ENCODE peak calls at places on chromosomes 6 and 20, in four cellular contexts. E is LNCaP clone FGC, X is HL-60, U is neural progenitor cell. O is an unnamed sample.

GRCh38 chr6:9437836-9438235 is 977.0 kb downstream of the TFAP2A start:
- DNase-seq in E (no peak), U (no peak), X (no peak), O (no peak)

GRCh38 chr20:8515810-8516435 is 383.9 kb downstream of the PLCB1 start:
- DNase-seq in E (no peak), U (no peak), X (no peak), O (no peak)

GRCh38 chr6:132872923-132873322 is 58.6 kb downstream of the RPS12 start:
- DNase-seq in E (no peak), X (no peak), U (no peak), O (peak; percentile 41)

GRCh38 chr20:9363673-9364072 is 150.7 kb upstream of the LAMP5 start:
- DNase-seq in E (no peak), X (no peak), U (no peak), O (no peak)

GRCh38 chr6:73644941-73645591 is 8.7 kb downstream of the SLC17A5 start:
- DNase-seq in X (no peak), U (no peak), E (no peak), O (no peak)

GRCh38 chr6:97524846-97525245 is 241.8 kb upstream of the MMS22L start:
- DNase-seq in U (peak; percentile 76), X (no peak), E (no peak), O (no peak)

GRCh38 chr6:105014954-105015353 is 58.0 kb downstream of the LIN28B start:
- DNase-seq in X (no peak), E (no peak), U (no peak), O (no peak)

GRCh38 chr6:140977425-140977824 is 1155.3 kb upstream of the GJE1 start:
- DNase-seq in E (no peak), X (no peak), U (no peak), O (no peak)

GRCh38 chr6:27839303-27840081 is 72.7 kb downstream of the OR2B2 start:
- DNase-seq in U (peak; percentile 32), E (peak; percentile 62), X (no peak), O (no peak)

GRCh38 chr6:63537126-63537958 is 34.9 kb upstream of the LOC128125822 start:
- DNase-seq in E (no peak), X (no peak), U (no peak), O (no peak)

GRCh38 chr6:68139130-68139529 is 496.0 kb upstream of the ADGRB3 start:
- DNase-seq in E (no peak), X (no peak), U (peak; percentile 79), O (no peak)

GRCh38 chr6:5529015-5529414 is 267.7 kb downstream of the FARS2 start:
- DNase-seq in X (no peak), E (no peak), U (no peak), O (no peak)

GRCh38 chr6:147285087-147285855 is 81.1 kb downstream of the STXBP5 start:
- DNase-seq in X (peak; percentile 26), E (peak; percentile 53), U (peak; percentile 31), O (peak; percentile 44)

GRCh38 chr6:139490482-139490881 is 116.0 kb upstream of the CITED2 start:
- DNase-seq in X (peak; percentile 43), U (no peak), E (no peak), O (no peak)

GRCh38 chr6:134873500-134874388 is 76.2 kb downstream of the ALDH8A1 start:
- DNase-seq in X (no peak), U (no peak), E (no peak), O (no peak)

GRCh38 chr20:9609892-9610502 is 95.6 kb downstream of the LAMP5 start:
- DNase-seq in U (peak; percentile 85), X (peak; percentile 56), E (peak; percentile 50), O (peak; percentile 41)

GRCh38 chr6:20534906-20535305 is 649 bp downstream of the CDKAL1 start:
- DNase-seq in U (no peak), X (no peak), E (no peak), O (no peak)

GRCh38 chr20:20440473-20440872 is 72.6 kb downstream of the INSM1 start:
- DNase-seq in X (no peak), E (no peak), U (no peak), O (no peak)

GRCh38 chr6:13273931-13274706 is 54.2 kb downstream of the TBC1D7 start:
- DNase-seq in X (peak; percentile 48), U (no peak), E (no peak), O (peak; percentile 77)

GRCh38 chr20:17630806-17631195 is 51.2 kb downstream of the RRBP1 start:
- DNase-seq in E (no peak), U (no peak), X (no peak), O (no peak)

GRCh38 chr6:84575264-84575663 is 189.1 kb downstream of the TBX18 start:
- DNase-seq in U (no peak), E (no peak), X (no peak), O (no peak)

DNA sequence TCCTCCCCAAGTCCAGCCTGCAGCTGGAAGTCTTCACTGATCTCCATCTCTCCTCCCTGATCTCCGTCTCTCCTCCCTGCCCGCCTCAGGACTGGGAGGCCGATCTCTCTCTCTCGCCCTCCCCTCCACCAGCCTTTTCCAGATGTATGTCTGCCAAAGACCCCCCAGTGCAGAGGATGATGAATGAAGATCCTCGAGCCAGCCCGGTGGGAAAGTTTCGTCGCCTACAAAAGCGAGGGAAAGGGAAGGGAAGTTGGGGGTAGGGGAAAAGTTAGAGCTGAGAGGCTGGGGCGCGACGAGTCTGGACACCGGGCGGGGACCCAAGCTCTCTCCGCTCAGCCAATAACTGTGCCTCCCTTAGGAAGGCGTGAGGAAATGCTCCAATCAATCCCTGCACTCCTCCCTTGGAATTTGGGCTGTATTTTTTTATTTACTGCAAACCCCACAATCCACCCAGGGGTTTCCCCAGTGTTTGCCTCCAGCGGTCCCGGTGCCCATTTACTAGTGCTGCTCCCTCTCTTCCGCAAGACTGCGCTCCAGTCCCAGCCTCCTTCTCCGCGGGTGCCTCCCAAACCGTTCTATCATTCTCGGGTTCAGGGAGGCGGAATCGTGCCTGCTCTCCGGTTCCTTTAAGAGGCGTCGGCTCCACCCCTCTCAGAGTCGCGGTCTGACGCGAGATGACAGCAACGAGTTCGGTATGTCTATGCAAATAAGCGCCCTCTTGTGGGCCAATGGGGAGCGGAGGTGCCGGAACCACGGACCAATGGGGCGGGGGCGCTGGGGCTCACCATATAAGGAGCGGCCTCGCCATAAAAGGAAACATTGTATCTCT is at the start of gene SRF:
- DNase-seq in E (peak; percentile 96), X (peak; percentile 98), U (peak; percentile 100), O (peak; percentile 95)
- TF ChIP-seq CTCF in E (no peak), X (no peak), U (no peak), O (no peak)

DNA sequence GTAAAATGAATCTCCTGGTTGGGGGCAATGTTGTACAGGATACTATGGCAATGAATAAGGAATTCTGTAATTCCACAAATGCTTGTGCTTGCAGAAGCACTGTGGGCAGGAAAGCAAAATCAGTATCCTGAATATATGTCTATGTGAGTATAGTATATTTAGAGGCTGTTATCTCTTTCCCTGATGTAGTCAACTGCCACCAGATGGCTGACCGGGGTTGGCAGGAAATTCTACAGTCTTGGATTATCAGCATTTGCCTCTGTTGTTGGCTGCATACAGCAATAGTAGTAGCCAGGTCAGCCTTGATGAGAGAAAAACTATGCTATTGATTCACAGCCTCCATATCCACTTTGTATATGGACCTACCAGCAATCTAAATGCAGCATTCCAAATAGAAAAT is 425.1 kb upstream of the JAG1 start:
- DNase-seq in E (no peak), U (peak; percentile 11), X (no peak), O (no peak)
- TF ChIP-seq CTCF in E (no peak), U (peak; percentile 26), X (no peak), O (no peak)

GRCh38 chr6:76992553-76992952 is 470.7 kb downstream of the HTR1B start:
- DNase-seq in U (no peak), E (no peak), X (no peak), O (no peak)
- TF ChIP-seq CTCF in U (no peak), E (no peak), X (no peak), O (no peak)

DNA sequence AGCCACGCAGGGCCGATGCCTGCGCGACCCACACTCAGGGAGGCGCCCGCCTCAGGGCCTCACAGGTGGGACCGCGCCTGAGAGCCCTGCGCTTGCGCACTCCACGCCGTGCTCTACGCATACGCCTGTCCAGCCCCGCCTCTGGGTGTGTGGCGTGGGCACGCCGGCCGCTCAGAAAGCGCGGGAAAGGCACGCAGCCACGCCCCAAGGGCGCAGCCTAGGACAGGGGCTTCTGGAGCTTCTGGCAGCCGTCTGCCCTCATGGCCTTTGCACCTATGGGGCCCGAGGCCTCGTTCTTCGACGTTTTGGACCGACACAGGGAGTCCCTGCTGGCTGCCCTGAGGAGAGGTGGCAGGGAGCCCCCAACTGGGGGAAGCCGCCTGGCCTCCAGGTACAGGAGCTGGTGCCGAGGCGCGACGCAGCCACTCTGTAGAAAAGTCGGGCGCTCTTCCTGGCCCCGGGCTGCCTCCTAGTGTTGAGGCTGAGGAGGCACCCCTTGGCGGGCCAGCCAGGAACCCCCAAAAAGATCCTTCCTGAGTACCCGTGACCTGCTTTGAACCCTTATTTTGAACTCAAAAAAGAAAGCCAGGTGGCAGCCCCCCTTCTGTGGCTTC is at the start of gene SPO11:
- DNase-seq in X (no peak), E (no peak), U (peak; percentile 77), O (no peak)
- TF ChIP-seq CTCF in X (no peak), E (peak; percentile 18), U (peak; percentile 77), O (no peak)

DNA sequence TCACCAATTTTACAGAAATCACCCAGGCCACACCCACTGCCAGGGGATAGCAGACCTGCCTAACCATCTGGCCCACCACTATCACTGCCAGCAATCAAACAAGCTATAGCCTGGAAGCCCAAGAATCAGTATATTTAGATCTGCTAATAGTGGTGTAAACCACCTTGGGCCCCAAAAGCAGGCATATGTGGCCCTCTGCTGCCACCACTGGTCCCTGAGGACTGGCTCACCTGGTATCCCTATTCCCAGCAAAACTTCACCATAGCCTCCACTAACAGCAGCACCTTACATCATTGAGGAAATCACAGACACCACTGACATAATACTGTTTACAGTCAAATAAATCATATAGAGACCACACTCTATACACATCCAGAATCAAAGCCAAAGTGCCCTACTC is 880.4 kb upstream of the MAN1A1 start:
- DNase-seq in X (no peak), U (no peak), E (no peak), O (no peak)
- TF ChIP-seq CTCF in X (no peak), U (peak; percentile 13), E (peak; percentile 18), O (no peak)

GRCh38 chr6:37655666-37656065 is 42.0 kb downstream of the MDGA1 start:
- DNase-seq in U (no peak), X (no peak), E (no peak), O (no peak)

GRCh38 chr6:37654727-37655500 is 42.8 kb downstream of the MDGA1 start:
- DNase-seq in X (no peak), U (no peak), E (no peak), O (no peak)

GRCh38 chr6:37651991-37652390 is 45.7 kb downstream of the MDGA1 start:
- DNase-seq in X (no peak), E (no peak), U (no peak), O (no peak)

GRCh38 chr6:37653229-37653628 is 44.5 kb downstream of the MDGA1 start:
- DNase-seq in E (no peak), X (no peak), U (no peak), O (no peak)

GRCh38 chr6:37653933-37654565 is 43.6 kb downstream of the MDGA1 start:
- DNase-seq in X (peak; percentile 21), E (peak; percentile 18), U (no peak), O (peak; percentile 80)
- TF ChIP-seq CTCF in X (peak; percentile 86), E (peak; percentile 75), U (peak; percentile 76), O (peak; percentile 58)

GRCh38 chr6:113633638-113634037 is 223.5 kb upstream of the MARCKS start:
- DNase-seq in X (no peak), E (no peak), U (no peak), O (no peak)
- TF ChIP-seq CTCF in X (no peak), E (no peak), U (no peak), O (no peak)